ENCODE peak calls at places on chromosomes 2 and 18, in nine cellular contexts. One of them, this sample, is unnamed.

GRCh38 chr2:45755585-45756330 is 104.3 kb downstream of the PRKCE start:
- DNase-seq in iPS DF 19.7: no peak
- DNase-seq in stimulated activated CD4-positive, alpha-beta T cell treated with anti-CD3 and anti-CD28 coated beads, TNF-alpha, amount 100 ng/mL, for 24 hours: no peak
- DNase-seq in activated T-cell treated with anti-CD3 and anti-CD28 coated beads, Interleukin-2, amount 50 U/mL, for 48 hours: no peak
- DNase-seq in activated CD4-positive, alpha-beta memory T cell treated with anti-CD3 and anti-CD28 coated beads, Interleukin-2, amount 10 ng/mL, durations not matched to agents 7 days and 5 days: no peak
- DNase-seq in sciatic nerve: no peak
- DNase-seq in K562: no peak
- DNase-seq in left colon: no peak
- DNase-seq in iPS-NIHi11: no peak
- DNase-seq in this sample: no peak

GRCh38 chr2:39243469-39244123 is at the start of gene CDKL4:
- DNase-seq in sciatic nerve: no peak
- DNase-seq in K562: no peak
- DNase-seq in iPS-NIHi11: no peak
- DNase-seq in activated T-cell treated with anti-CD3 and anti-CD28 coated beads, Interleukin-2, amount 50 U/mL, for 48 hours: peak
- DNase-seq in left colon: no peak
- DNase-seq in activated CD4-positive, alpha-beta memory T cell treated with anti-CD3 and anti-CD28 coated beads, Interleukin-2, amount 10 ng/mL, durations not matched to agents 7 days and 5 days: peak
- DNase-seq in iPS DF 19.7: no peak
- DNase-seq in stimulated activated CD4-positive, alpha-beta T cell treated with anti-CD3 and anti-CD28 coated beads, TNF-alpha, amount 100 ng/mL, for 24 hours: no peak
- DNase-seq in this sample: peak

GRCh38 chr18:59546164-59546563 is 151.1 kb downstream of the CCBE1 start:
- DNase-seq in K562: peak
- DNase-seq in iPS DF 19.7: no peak
- DNase-seq in left colon: no peak
- DNase-seq in iPS-NIHi11: no peak
- DNase-seq in sciatic nerve: no peak
- DNase-seq in stimulated activated CD4-positive, alpha-beta T cell treated with anti-CD3 and anti-CD28 coated beads, TNF-alpha, amount 100 ng/mL, for 24 hours: no peak
- DNase-seq in activated T-cell treated with anti-CD3 and anti-CD28 coated beads, Interleukin-2, amount 50 U/mL, for 48 hours: no peak
- DNase-seq in activated CD4-positive, alpha-beta memory T cell treated with anti-CD3 and anti-CD28 coated beads, Interleukin-2, amount 10 ng/mL, durations not matched to agents 7 days and 5 days: no peak
- DNase-seq in this sample: no peak

GRCh38 chr2:122132292-122132691 is 376.8 kb downstream of the TSN start:
- DNase-seq in activated T-cell treated with anti-CD3 and anti-CD28 coated beads, Interleukin-2, amount 50 U/mL, for 48 hours: no peak
- DNase-seq in stimulated activated CD4-positive, alpha-beta T cell treated with anti-CD3 and anti-CD28 coated beads, TNF-alpha, amount 100 ng/mL, for 24 hours: no peak
- DNase-seq in left colon: no peak
- DNase-seq in iPS DF 19.7: no peak
- DNase-seq in sciatic nerve: no peak
- DNase-seq in K562: no peak
- DNase-seq in iPS-NIHi11: no peak
- DNase-seq in activated CD4-positive, alpha-beta memory T cell treated with anti-CD3 and anti-CD28 coated beads, Interleukin-2, amount 10 ng/mL, durations not matched to agents 7 days and 5 days: no peak
- DNase-seq in this sample: no peak

GRCh38 chr18:25284861-25285574 is 66.9 kb downstream of the ZNF521 start:
- DNase-seq in activated CD4-positive, alpha-beta memory T cell treated with anti-CD3 and anti-CD28 coated beads, Interleukin-2, amount 10 ng/mL, durations not matched to agents 7 days and 5 days: no peak
- DNase-seq in iPS DF 19.7: no peak
- DNase-seq in K562: no peak
- DNase-seq in activated T-cell treated with anti-CD3 and anti-CD28 coated beads, Interleukin-2, amount 50 U/mL, for 48 hours: no peak
- DNase-seq in sciatic nerve: no peak
- DNase-seq in stimulated activated CD4-positive, alpha-beta T cell treated with anti-CD3 and anti-CD28 coated beads, TNF-alpha, amount 100 ng/mL, for 24 hours: no peak
- DNase-seq in left colon: no peak
- DNase-seq in iPS-NIHi11: no peak
- DNase-seq in this sample: no peak

GRCh38 chr2:182924311-182924710 is 57.9 kb upstream of the FRZB start:
- DNase-seq in sciatic nerve: no peak
- DNase-seq in activated T-cell treated with anti-CD3 and anti-CD28 coated beads, Interleukin-2, amount 50 U/mL, for 48 hours: no peak
- DNase-seq in activated CD4-positive, alpha-beta memory T cell treated with anti-CD3 and anti-CD28 coated beads, Interleukin-2, amount 10 ng/mL, durations not matched to agents 7 days and 5 days: no peak
- DNase-seq in left colon: no peak
- DNase-seq in K562: no peak
- DNase-seq in stimulated activated CD4-positive, alpha-beta T cell treated with anti-CD3 and anti-CD28 coated beads, TNF-alpha, amount 100 ng/mL, for 24 hours: no peak
- DNase-seq in iPS DF 19.7: no peak
- DNase-seq in iPS-NIHi11: no peak
- DNase-seq in this sample: no peak

GRCh38 chr2:210188755-210189154 is 17.5 kb upstream of the KANSL1L start:
- DNase-seq in stimulated activated CD4-positive, alpha-beta T cell treated with anti-CD3 and anti-CD28 coated beads, TNF-alpha, amount 100 ng/mL, for 24 hours: no peak
- DNase-seq in left colon: no peak
- DNase-seq in K562: no peak
- DNase-seq in iPS-NIHi11: no peak
- DNase-seq in activated CD4-positive, alpha-beta memory T cell treated with anti-CD3 and anti-CD28 coated beads, Interleukin-2, amount 10 ng/mL, durations not matched to agents 7 days and 5 days: no peak
- DNase-seq in activated T-cell treated with anti-CD3 and anti-CD28 coated beads, Interleukin-2, amount 50 U/mL, for 48 hours: no peak
- DNase-seq in iPS DF 19.7: no peak
- DNase-seq in sciatic nerve: no peak
- DNase-seq in this sample: no peak

GRCh38 chr2:233072838-233073237 is 12.7 kb downstream of the INPP5D start:
- DNase-seq in activated CD4-positive, alpha-beta memory T cell treated with anti-CD3 and anti-CD28 coated beads, Interleukin-2, amount 10 ng/mL, durations not matched to agents 7 days and 5 days: peak
- DNase-seq in stimulated activated CD4-positive, alpha-beta T cell treated with anti-CD3 and anti-CD28 coated beads, TNF-alpha, amount 100 ng/mL, for 24 hours: no peak
- DNase-seq in activated T-cell treated with anti-CD3 and anti-CD28 coated beads, Interleukin-2, amount 50 U/mL, for 48 hours: no peak
- DNase-seq in K562: no peak
- DNase-seq in iPS-NIHi11: no peak
- DNase-seq in iPS DF 19.7: no peak
- DNase-seq in sciatic nerve: peak
- DNase-seq in left colon: no peak
- DNase-seq in this sample: peak

GRCh38 chr2:160289803-160290202 is 89.7 kb upstream of the ITGB6 start:
- DNase-seq in left colon: no peak
- DNase-seq in activated T-cell treated with anti-CD3 and anti-CD28 coated beads, Interleukin-2, amount 50 U/mL, for 48 hours: no peak
- DNase-seq in activated CD4-positive, alpha-beta memory T cell treated with anti-CD3 and anti-CD28 coated beads, Interleukin-2, amount 10 ng/mL, durations not matched to agents 7 days and 5 days: no peak
- DNase-seq in sciatic nerve: no peak
- DNase-seq in stimulated activated CD4-positive, alpha-beta T cell treated with anti-CD3 and anti-CD28 coated beads, TNF-alpha, amount 100 ng/mL, for 24 hours: no peak
- DNase-seq in iPS DF 19.7: no peak
- DNase-seq in K562: no peak
- DNase-seq in iPS-NIHi11: no peak
- DNase-seq in this sample: no peak

GRCh38 chr18:55485666-55486065 is 102.3 kb downstream of the TCF4 start:
- DNase-seq in iPS-NIHi11: no peak
- DNase-seq in stimulated activated CD4-positive, alpha-beta T cell treated with anti-CD3 and anti-CD28 coated beads, TNF-alpha, amount 100 ng/mL, for 24 hours: no peak
- DNase-seq in activated T-cell treated with anti-CD3 and anti-CD28 coated beads, Interleukin-2, amount 50 U/mL, for 48 hours: no peak
- DNase-seq in activated CD4-positive, alpha-beta memory T cell treated with anti-CD3 and anti-CD28 coated beads, Interleukin-2, amount 10 ng/mL, durations not matched to agents 7 days and 5 days: no peak
- DNase-seq in left colon: no peak
- DNase-seq in K562: no peak
- DNase-seq in iPS DF 19.7: no peak
- DNase-seq in sciatic nerve: no peak
- DNase-seq in this sample: no peak

GRCh38 chr2:191687867-191688266 is 9.9 kb downstream of the NABP1 start:
- DNase-seq in sciatic nerve: no peak
- DNase-seq in iPS-NIHi11: no peak
- DNase-seq in activated T-cell treated with anti-CD3 and anti-CD28 coated beads, Interleukin-2, amount 50 U/mL, for 48 hours: no peak
- DNase-seq in activated CD4-positive, alpha-beta memory T cell treated with anti-CD3 and anti-CD28 coated beads, Interleukin-2, amount 10 ng/mL, durations not matched to agents 7 days and 5 days: no peak
- DNase-seq in left colon: no peak
- DNase-seq in iPS DF 19.7: no peak
- DNase-seq in stimulated activated CD4-positive, alpha-beta T cell treated with anti-CD3 and anti-CD28 coated beads, TNF-alpha, amount 100 ng/mL, for 24 hours: no peak
- DNase-seq in K562: no peak
- DNase-seq in this sample: no peak

GRCh38 chr2:206801417-206801772 is 36.0 kb downstream of the FASTKD2 start:
- DNase-seq in activated T-cell treated with anti-CD3 and anti-CD28 coated beads, Interleukin-2, amount 50 U/mL, for 48 hours: no peak
- DNase-seq in K562: no peak
- DNase-seq in stimulated activated CD4-positive, alpha-beta T cell treated with anti-CD3 and anti-CD28 coated beads, TNF-alpha, amount 100 ng/mL, for 24 hours: no peak
- DNase-seq in iPS DF 19.7: no peak
- DNase-seq in sciatic nerve: no peak
- DNase-seq in left colon: no peak
- DNase-seq in iPS-NIHi11: no peak
- DNase-seq in activated CD4-positive, alpha-beta memory T cell treated with anti-CD3 and anti-CD28 coated beads, Interleukin-2, amount 10 ng/mL, durations not matched to agents 7 days and 5 days: no peak
- DNase-seq in this sample: no peak

GRCh38 chr2:215921884-215922283 is 91.5 kb downstream of the MREG start:
- DNase-seq in iPS DF 19.7: no peak
- DNase-seq in activated T-cell treated with anti-CD3 and anti-CD28 coated beads, Interleukin-2, amount 50 U/mL, for 48 hours: no peak
- DNase-seq in left colon: no peak
- DNase-seq in activated CD4-positive, alpha-beta memory T cell treated with anti-CD3 and anti-CD28 coated beads, Interleukin-2, amount 10 ng/mL, durations not matched to agents 7 days and 5 days: no peak
- DNase-seq in K562: peak
- DNase-seq in iPS-NIHi11: no peak
- DNase-seq in stimulated activated CD4-positive, alpha-beta T cell treated with anti-CD3 and anti-CD28 coated beads, TNF-alpha, amount 100 ng/mL, for 24 hours: no peak
- DNase-seq in sciatic nerve: no peak
- DNase-seq in this sample: no peak

GRCh38 chr2:180195847-180196246 is 188.8 kb upstream of the CWC22 start:
- DNase-seq in stimulated activated CD4-positive, alpha-beta T cell treated with anti-CD3 and anti-CD28 coated beads, TNF-alpha, amount 100 ng/mL, for 24 hours: no peak
- DNase-seq in left colon: no peak
- DNase-seq in iPS-NIHi11: no peak
- DNase-seq in activated T-cell treated with anti-CD3 and anti-CD28 coated beads, Interleukin-2, amount 50 U/mL, for 48 hours: no peak
- DNase-seq in iPS DF 19.7: no peak
- DNase-seq in sciatic nerve: no peak
- DNase-seq in K562: no peak
- DNase-seq in activated CD4-positive, alpha-beta memory T cell treated with anti-CD3 and anti-CD28 coated beads, Interleukin-2, amount 10 ng/mL, durations not matched to agents 7 days and 5 days: no peak
- DNase-seq in this sample: no peak

GRCh38 chr2:228522276-228522675 is 340.8 kb upstream of the SPHKAP start:
- DNase-seq in left colon: no peak
- DNase-seq in stimulated activated CD4-positive, alpha-beta T cell treated with anti-CD3 and anti-CD28 coated beads, TNF-alpha, amount 100 ng/mL, for 24 hours: no peak
- DNase-seq in iPS DF 19.7: no peak
- DNase-seq in activated CD4-positive, alpha-beta memory T cell treated with anti-CD3 and anti-CD28 coated beads, Interleukin-2, amount 10 ng/mL, durations not matched to agents 7 days and 5 days: no peak
- DNase-seq in activated T-cell treated with anti-CD3 and anti-CD28 coated beads, Interleukin-2, amount 50 U/mL, for 48 hours: no peak
- DNase-seq in iPS-NIHi11: no peak
- DNase-seq in K562: no peak
- DNase-seq in sciatic nerve: no peak
- DNase-seq in this sample: no peak

GRCh38 chr2:230225486-230225885 is at the start of gene SP140:
- DNase-seq in activated CD4-positive, alpha-beta memory T cell treated with anti-CD3 and anti-CD28 coated beads, Interleukin-2, amount 10 ng/mL, durations not matched to agents 7 days and 5 days: peak
- DNase-seq in activated T-cell treated with anti-CD3 and anti-CD28 coated beads, Interleukin-2, amount 50 U/mL, for 48 hours: peak
- DNase-seq in iPS-NIHi11: no peak
- DNase-seq in K562: no peak
- DNase-seq in left colon: peak
- DNase-seq in stimulated activated CD4-positive, alpha-beta T cell treated with anti-CD3 and anti-CD28 coated beads, TNF-alpha, amount 100 ng/mL, for 24 hours: peak
- DNase-seq in sciatic nerve: no peak
- DNase-seq in iPS DF 19.7: no peak
- DNase-seq in this sample: peak

GRCh38 chr2:120691410-120691809 is 44.3 kb upstream of the GLI2 start:
- DNase-seq in activated CD4-positive, alpha-beta memory T cell treated with anti-CD3 and anti-CD28 coated beads, Interleukin-2, amount 10 ng/mL, durations not matched to agents 7 days and 5 days: no peak
- DNase-seq in stimulated activated CD4-positive, alpha-beta T cell treated with anti-CD3 and anti-CD28 coated beads, TNF-alpha, amount 100 ng/mL, for 24 hours: no peak
- DNase-seq in activated T-cell treated with anti-CD3 and anti-CD28 coated beads, Interleukin-2, amount 50 U/mL, for 48 hours: no peak
- DNase-seq in K562: no peak
- DNase-seq in iPS-NIHi11: no peak
- DNase-seq in iPS DF 19.7: no peak
- DNase-seq in left colon: no peak
- DNase-seq in sciatic nerve: no peak
- DNase-seq in this sample: no peak

GRCh38 chr18:9706081-9706935 is 1.8 kb upstream of the RAB31 start:
- DNase-seq in stimulated activated CD4-positive, alpha-beta T cell treated with anti-CD3 and anti-CD28 coated beads, TNF-alpha, amount 100 ng/mL, for 24 hours: no peak
- DNase-seq in activated CD4-positive, alpha-beta memory T cell treated with anti-CD3 and anti-CD28 coated beads, Interleukin-2, amount 10 ng/mL, durations not matched to agents 7 days and 5 days: no peak
- DNase-seq in iPS DF 19.7: no peak
- DNase-seq in K562: peak
- DNase-seq in sciatic nerve: no peak
- DNase-seq in activated T-cell treated with anti-CD3 and anti-CD28 coated beads, Interleukin-2, amount 50 U/mL, for 48 hours: no peak
- DNase-seq in iPS-NIHi11: no peak
- DNase-seq in left colon: no peak
- DNase-seq in this sample: no peak

GRCh38 chr2:199197448-199197847 is 260.3 kb downstream of the SATB2 start:
- DNase-seq in stimulated activated CD4-positive, alpha-beta T cell treated with anti-CD3 and anti-CD28 coated beads, TNF-alpha, amount 100 ng/mL, for 24 hours: no peak
- DNase-seq in iPS DF 19.7: no peak
- DNase-seq in iPS-NIHi11: no peak
- DNase-seq in left colon: no peak
- DNase-seq in activated CD4-positive, alpha-beta memory T cell treated with anti-CD3 and anti-CD28 coated beads, Interleukin-2, amount 10 ng/mL, durations not matched to agents 7 days and 5 days: no peak
- DNase-seq in activated T-cell treated with anti-CD3 and anti-CD28 coated beads, Interleukin-2, amount 50 U/mL, for 48 hours: no peak
- DNase-seq in K562: no peak
- DNase-seq in sciatic nerve: no peak
- DNase-seq in this sample: no peak

GRCh38 chr2:64243081-64244048 is 99.1 kb upstream of the PELI1 start:
- DNase-seq in left colon: no peak
- DNase-seq in iPS DF 19.7: no peak
- DNase-seq in stimulated activated CD4-positive, alpha-beta T cell treated with anti-CD3 and anti-CD28 coated beads, TNF-alpha, amount 100 ng/mL, for 24 hours: no peak
- DNase-seq in activated CD4-positive, alpha-beta memory T cell treated with anti-CD3 and anti-CD28 coated beads, Interleukin-2, amount 10 ng/mL, durations not matched to agents 7 days and 5 days: no peak
- DNase-seq in activated T-cell treated with anti-CD3 and anti-CD28 coated beads, Interleukin-2, amount 50 U/mL, for 48 hours: no peak
- DNase-seq in sciatic nerve: no peak
- DNase-seq in iPS-NIHi11: no peak
- DNase-seq in K562: no peak
- DNase-seq in this sample: no peak

GRCh38 chr2:120667981-120668380 is 67.7 kb upstream of the GLI2 start:
- DNase-seq in iPS DF 19.7: no peak
- DNase-seq in sciatic nerve: no peak
- DNase-seq in left colon: no peak
- DNase-seq in activated T-cell treated with anti-CD3 and anti-CD28 coated beads, Interleukin-2, amount 50 U/mL, for 48 hours: no peak
- DNase-seq in activated CD4-positive, alpha-beta memory T cell treated with anti-CD3 and anti-CD28 coated beads, Interleukin-2, amount 10 ng/mL, durations not matched to agents 7 days and 5 days: no peak
- DNase-seq in K562: no peak
- DNase-seq in iPS-NIHi11: no peak
- DNase-seq in stimulated activated CD4-positive, alpha-beta T cell treated with anti-CD3 and anti-CD28 coated beads, TNF-alpha, amount 100 ng/mL, for 24 hours: no peak
- DNase-seq in this sample: peak

GRCh38 chr2:174120346-174120745 is 128.0 kb downstream of the OLA1 start:
- DNase-seq in activated CD4-positive, alpha-beta memory T cell treated with anti-CD3 and anti-CD28 coated beads, Interleukin-2, amount 10 ng/mL, durations not matched to agents 7 days and 5 days: no peak
- DNase-seq in iPS-NIHi11: no peak
- DNase-seq in K562: peak
- DNase-seq in sciatic nerve: no peak
- DNase-seq in activated T-cell treated with anti-CD3 and anti-CD28 coated beads, Interleukin-2, amount 50 U/mL, for 48 hours: peak
- DNase-seq in stimulated activated CD4-positive, alpha-beta T cell treated with anti-CD3 and anti-CD28 coated beads, TNF-alpha, amount 100 ng/mL, for 24 hours: peak
- DNase-seq in iPS DF 19.7: no peak
- DNase-seq in left colon: no peak
- DNase-seq in this sample: no peak

GRCh38 chr2:241904791-241905710 is 35.5 kb downstream of the RTP5 start:
- DNase-seq in sciatic nerve: no peak
- DNase-seq in iPS DF 19.7: no peak
- DNase-seq in iPS-NIHi11: no peak
- DNase-seq in activated T-cell treated with anti-CD3 and anti-CD28 coated beads, Interleukin-2, amount 50 U/mL, for 48 hours: no peak
- DNase-seq in activated CD4-positive, alpha-beta memory T cell treated with anti-CD3 and anti-CD28 coated beads, Interleukin-2, amount 10 ng/mL, durations not matched to agents 7 days and 5 days: no peak
- DNase-seq in K562: no peak
- DNase-seq in left colon: no peak
- DNase-seq in stimulated activated CD4-positive, alpha-beta T cell treated with anti-CD3 and anti-CD28 coated beads, TNF-alpha, amount 100 ng/mL, for 24 hours: no peak
- DNase-seq in this sample: no peak

GRCh38 chr2:152740743-152741328 is 22.4 kb downstream of the ARL6IP6 start:
- DNase-seq in activated CD4-positive, alpha-beta memory T cell treated with anti-CD3 and anti-CD28 coated beads, Interleukin-2, amount 10 ng/mL, durations not matched to agents 7 days and 5 days: no peak
- DNase-seq in iPS-NIHi11: peak
- DNase-seq in iPS DF 19.7: no peak
- DNase-seq in sciatic nerve: no peak
- DNase-seq in stimulated activated CD4-positive, alpha-beta T cell treated with anti-CD3 and anti-CD28 coated beads, TNF-alpha, amount 100 ng/mL, for 24 hours: no peak
- DNase-seq in K562: peak
- DNase-seq in left colon: no peak
- DNase-seq in activated T-cell treated with anti-CD3 and anti-CD28 coated beads, Interleukin-2, amount 50 U/mL, for 48 hours: no peak
- DNase-seq in this sample: no peak

This sample was measured in activated CD8-positive, alpha-beta memory T cell treated with anti-CD3 and anti-CD28 coated beads for 24 hours.